ENCODE peak calls at places on chromosomes 1 and 21, in five cellular contexts. C is NAMALWA, U is NCI-H345, Y is amygdala, O is PC-3. P is an unnamed sample.

GRCh38 chr1:56910441-56910985 is 55.3 kb downstream of the C8B start:
- DNase-seq in C (no peak), U (no peak), Y (no peak), O (no peak), P (peak)

GRCh38 chr1:149917590-149918144 is at the start of gene SV2A:
- DNase-seq in C (no peak), U (peak), O (no peak), Y (peak), P (no peak)

GRCh38 chr1:241419986-241420385 is 63.0 kb upstream of the RGS7 start:
- DNase-seq in O (peak), C (no peak), Y (no peak), U (no peak), P (no peak)

GRCh38 chr1:24915819-24916602 is 14.1 kb downstream of the RUNX3 start:
- DNase-seq in U (no peak), Y (no peak), C (no peak), O (no peak), P (no peak)

GRCh38 chr1:68378296-68379084 is 71.3 kb downstream of the RPE65 start:
- DNase-seq in U (no peak), O (peak), Y (no peak), C (no peak), P (peak)

GRCh38 chr1:165235158-165235776 is 121.2 kb downstream of the LMX1A start:
- DNase-seq in C (no peak), Y (no peak), O (no peak), U (peak), P (no peak)

GRCh38 chr1:24107462-24108225 is 4.3 kb downstream of the MYOM3 start:
- DNase-seq in C (no peak), Y (no peak), O (peak), U (no peak), P (peak)

GRCh38 chr1:168379110-168379860 is 98.6 kb downstream of the TBX19 start:
- DNase-seq in C (no peak), O (peak), U (no peak), Y (no peak), P (peak)

GRCh38 chr1:211468595-211468994 is 23.4 kb downstream of the RD3 start:
- DNase-seq in U (no peak), O (no peak), Y (no peak), C (no peak), P (no peak)

GRCh38 chr21:35361984-35362383 is 312.9 kb upstream of the RUNX1 start:
- DNase-seq in U (no peak), Y (no peak), O (no peak), C (no peak), P (no peak)

GRCh38 chr1:100530901-100531487 is 6.9 kb upstream of the GPR88 start:
- DNase-seq in C (no peak), U (no peak), Y (no peak), O (no peak), P (no peak)

GRCh38 chr1:22753396-22754083 is 42.9 kb downstream of the EPHB2 start:
- DNase-seq in U (no peak), C (no peak), Y (no peak), O (no peak), P (no peak)

GRCh38 chr1:97212671-97213070 is 491.1 kb downstream of the PTBP2 start:
- DNase-seq in Y (no peak), C (no peak), U (no peak), O (no peak), P (no peak)

GRCh38 chr1:116544588-116545358 is 26.1 kb downstream of the CD58 start:
- DNase-seq in Y (no peak), O (no peak), U (no peak), C (no peak), P (no peak)

GRCh38 chr21:46559291-46559983 is 45.4 kb downstream of the S100B start:
- DNase-seq in Y (no peak), O (no peak), U (no peak), C (peak), P (no peak)

GRCh38 chr1:107964397-107965111 is 426 bp downstream of the VAV3 start:
- DNase-seq in C (no peak), O (no peak), U (peak), Y (no peak), P (peak)

GRCh38 chr1:182113879-182114626 is 52.5 kb upstream of the ZNF648 start:
- DNase-seq in Y (peak), C (no peak), U (no peak), O (no peak), P (no peak)

GRCh38 chr1:98940680-98941079 is 64.0 kb downstream of the PLPPR5 start:
- DNase-seq in O (peak), U (no peak), C (no peak), Y (no peak), P (peak)

GRCh38 chr1:228417471-228418203 is 976 bp upstream of the TRIM17 start:
- DNase-seq in C (no peak), U (no peak), O (peak), Y (no peak), P (peak)

GRCh38 chr21:43923391-43923790 is 58.4 kb downstream of the AGPAT3 start:
- DNase-seq in O (no peak), Y (no peak), U (no peak), C (no peak), P (peak)

GRCh38 chr1:187605736-187606135 is 777.0 kb downstream of the PLA2G4A start:
- DNase-seq in Y (no peak), U (peak), O (peak), C (no peak), P (no peak)

GRCh38 chr1:152107984-152108898 is 7.0 kb downstream of the TCHH start:
- DNase-seq in Y (no peak), C (no peak), O (no peak), U (no peak), P (peak)

GRCh38 chr1:24373044-24373443 is 40.5 kb downstream of the STPG1 start:
- DNase-seq in C (peak), Y (no peak), O (no peak), U (no peak), P (peak)

GRCh38 chr1:112706505-112707216 is at the start of gene RHOC:
- DNase-seq in U (peak), O (peak), C (peak), Y (peak), P (peak)

GRCh38 chr1:56200921-56201320 is 378.4 kb downstream of the PLPP3 start:
- DNase-seq in U (no peak), C (no peak), O (peak), Y (no peak), P (no peak)

GRCh38 chr1:240004086-240004749 is 87.5 kb upstream of the FMN2 start:
- DNase-seq in U (no peak), O (peak), Y (no peak), C (peak), P (peak)

GRCh38 chr1:84409888-84410287 is 11.6 kb downstream of the DNASE2B start:
- DNase-seq in C (no peak), O (peak), Y (no peak), U (no peak), P (no peak)

GRCh38 chr1:152169356-152170025 is 10.5 kb upstream of the RPTN start:
- DNase-seq in U (no peak), C (no peak), Y (no peak), O (no peak), P (peak)

GRCh38 chr1:198523183-198523942 is 17.1 kb downstream of the ATP6V1G3 start:
- DNase-seq in C (peak), O (no peak), Y (no peak), U (no peak), P (no peak)

GRCh38 chr1:102952400-102952799 is 155.9 kb downstream of the COL11A1 start:
- DNase-seq in O (no peak), Y (no peak), U (no peak), C (no peak), P (no peak)

GRCh38 chr1:67566803-67567202 is 118.2 kb upstream of the GADD45A start:
- DNase-seq in Y (no peak), C (no peak), O (peak), U (no peak), P (no peak)